ENCODE peak calls at places on chromosome 2, in seven cellular contexts. P is mesenchymal stem cell; Q is effector memory CD4-positive, alpha-beta T cell; L is astrocyte; A is OCI-LY7; S is heart right ventricle; K is tibial nerve. V is an unnamed sample.
A peak's percentile ranks its signal among the peaks of the same experiment; 100 is the strongest.

GRCh38 chr2:178282075-178282474 is 87.8 kb downstream of the OSBPL6 start:
- DNase-seq in P (peak; percentile 28), Q (no peak), L (peak; percentile 85), A (no peak), S (no peak), K (no peak), V (no peak)

GRCh38 chr2:98775146-98775988 is 44.4 kb upstream of the MGAT4A start:
- DNase-seq in P (no peak), Q (no peak), L (peak; percentile 23), A (no peak), S (no peak), K (no peak), V (peak; percentile 20)

GRCh38 chr2:134103196-134103595 is 150.7 kb upstream of the MGAT5 start:
- DNase-seq in P (no peak), Q (no peak), L (no peak), A (no peak), S (no peak), K (no peak), V (no peak)

GRCh38 chr2:16506366-16506765 is 159.3 kb downstream of the CYRIA start:
- DNase-seq in P (no peak), Q (no peak), L (no peak), A (no peak), S (no peak), K (no peak), V (no peak)

GRCh38 chr2:164824865-164825264 is 16.8 kb downstream of the COBLL1 start:
- DNase-seq in P (no peak), Q (no peak), L (no peak), A (no peak), S (no peak), K (no peak), V (no peak)

GRCh38 chr2:54983345-54984235 is 66.7 kb downstream of the RTN4 start:
- DNase-seq in P (peak; percentile 43), Q (no peak), L (peak; percentile 62), A (no peak), S (no peak), K (no peak), V (no peak)

GRCh38 chr2:41038408-41038807 is 586.5 kb upstream of the SLC8A1 start:
- DNase-seq in P (peak; percentile 43), Q (no peak), L (peak; percentile 10), A (no peak), S (no peak), K (no peak), V (no peak)

GRCh38 chr2:195575879-195576391 is 81.1 kb upstream of the SLC39A10 start:
- DNase-seq in P (peak; percentile 87), Q (no peak), L (peak; percentile 87), A (peak; percentile 80), S (no peak), K (no peak), V (no peak)

GRCh38 chr2:53725662-53726061 is 41.9 kb upstream of the CHAC2 start:
- DNase-seq in P (no peak), Q (no peak), L (no peak), A (no peak), S (no peak), K (no peak), V (no peak)

GRCh38 chr2:202102425-202103005 is 29.5 kb downstream of the KIAA2012 start:
- DNase-seq in P (peak; percentile 30), Q (no peak), L (no peak), A (no peak), S (no peak), K (no peak), V (no peak)

GRCh38 chr2:129404000-129404700 is 575.3 kb upstream of the RAB6C start:
- DNase-seq in P (no peak), Q (no peak), L (no peak), A (no peak), S (no peak), K (no peak), V (no peak)

GRCh38 chr2:32805104-32806095 is 141.4 kb upstream of the LTBP1 start:
- DNase-seq in P (peak; percentile 25), Q (no peak), L (peak; percentile 45), A (no peak), S (no peak), K (no peak), V (no peak)

GRCh38 chr2:224869601-224870000 is 153.4 kb upstream of the CCDC195 start:
- DNase-seq in P (peak; percentile 52), Q (no peak), L (peak; percentile 90), A (no peak), S (no peak), K (no peak), V (no peak)

GRCh38 chr2:190215620-190216019 is 104.0 kb downstream of the HIBCH start:
- DNase-seq in P (no peak), Q (no peak), L (no peak), A (peak; percentile 10), S (no peak), K (no peak), V (no peak)

GRCh38 chr2:215966274-215966673 is 47.1 kb downstream of the MREG start:
- DNase-seq in P (no peak), Q (no peak), L (no peak), A (no peak), S (no peak), K (no peak), V (no peak)

GRCh38 chr2:16664052-16664731 is 1.4 kb downstream of the CYRIA start:
- DNase-seq in P (peak; percentile 96), Q (no peak), L (peak; percentile 89), A (peak; percentile 75), S (peak; percentile 46), K (no peak), V (no peak)

GRCh38 chr2:171482308-171482707 is 40.0 kb upstream of the CYBRD1 start:
- DNase-seq in P (no peak), Q (no peak), L (no peak), A (no peak), S (no peak), K (no peak), V (no peak)

GRCh38 chr2:39679805-39680204 is 14.1 kb downstream of the TMEM178A start:
- DNase-seq in P (peak; percentile 38), Q (no peak), L (no peak), A (no peak), S (no peak), K (no peak), V (no peak)

GRCh38 chr2:233006648-233007047 is 6.4 kb downstream of the NGEF start:
- DNase-seq in P (no peak), Q (no peak), L (no peak), A (no peak), S (no peak), K (no peak), V (no peak)

GRCh38 chr2:27262379-27263286 is at the start of gene SLC30A3:
- DNase-seq in P (peak; percentile 47), Q (peak; percentile 63), L (no peak), A (peak; percentile 87), S (peak; percentile 77), K (peak; percentile 23), V (no peak)

GRCh38 chr2:188292446-188293239 is 969 bp downstream of the GULP1 start:
- DNase-seq in P (peak; percentile 94), Q (no peak), L (peak; percentile 86), A (no peak), S (peak; percentile 67), K (peak; percentile 69), V (peak; percentile 70)

GRCh38 chr2:10410716-10411437 is 37.2 kb downstream of the ODC1 start:
- DNase-seq in P (no peak), Q (no peak), L (no peak), A (peak; percentile 21), S (no peak), K (no peak), V (no peak)

GRCh38 chr2:10411557-10411956 is 36.6 kb downstream of the ODC1 start:
- DNase-seq in P (no peak), Q (no peak), L (no peak), A (no peak), S (no peak), K (no peak), V (no peak)

GRCh38 chr2:10414000-10414451 is 34.1 kb downstream of the ODC1 start:
- DNase-seq in P (peak; percentile 44), Q (no peak), L (peak; percentile 54), A (no peak), S (no peak), K (no peak), V (no peak)

GRCh38 chr2:10413488-10413887 is 34.6 kb downstream of the ODC1 start:
- DNase-seq in P (no peak), Q (no peak), L (no peak), A (no peak), S (no peak), K (no peak), V (no peak)

DNA sequence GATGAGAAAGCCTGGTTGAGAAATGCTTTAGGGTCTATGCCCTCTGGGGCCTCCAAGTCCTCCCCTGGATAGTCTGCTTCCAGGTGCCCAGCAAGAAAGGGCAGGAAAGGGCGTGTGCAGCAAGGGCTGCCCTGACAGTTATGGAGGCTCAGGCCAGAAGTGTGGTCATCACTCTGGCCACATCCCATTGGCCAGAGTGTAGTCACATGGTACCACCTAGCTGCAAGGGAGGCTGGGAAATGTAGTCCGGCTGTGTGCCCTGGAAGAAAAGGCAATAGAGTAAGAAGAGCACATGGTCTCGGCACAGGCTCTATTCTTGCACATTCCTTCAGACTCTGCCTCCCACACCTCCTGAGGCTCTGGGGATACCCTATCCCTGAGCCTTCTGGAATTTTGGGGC is 35.7 kb downstream of the ODC1 start:
- DNase-seq in P (peak; percentile 51), Q (peak; percentile 13), L (no peak), A (peak; percentile 87), S (no peak), K (no peak), V (no peak)
- H3K4me1 ChIP-seq in P (peaks cover 55% of the 10 kb centered on the region), Q (peaks cover 18% of the 10 kb centered on the region), L (peaks cover 36% of the 10 kb centered on the region), A (peaks cover 61% of the 10 kb centered on the region), S (peaks cover 38% of the 10 kb centered on the region), K (peaks cover 15% of the 10 kb centered on the region), V (peaks cover 36% of the 10 kb centered on the region)

DNA sequence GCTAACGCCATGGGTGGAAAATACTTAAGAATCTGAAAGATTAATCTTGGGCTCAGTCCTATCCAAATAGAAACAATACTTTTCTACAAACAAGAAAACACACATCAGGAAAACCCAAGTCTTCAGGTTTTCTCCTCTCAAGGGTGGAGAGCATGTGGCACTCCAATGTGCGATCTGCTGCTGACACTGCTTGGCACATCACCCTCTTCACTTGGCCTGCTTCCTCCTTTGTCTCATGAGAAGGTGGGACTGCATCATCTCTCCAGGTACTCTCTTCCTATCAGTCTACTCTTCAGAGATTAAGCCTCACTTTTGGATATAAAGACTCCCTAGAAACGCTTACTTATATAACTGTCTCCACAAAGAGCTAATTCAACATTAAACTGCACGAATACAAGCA is 26.4 kb downstream of the HDLBP start:
- DNase-seq in P (no peak), Q (no peak), L (no peak), A (no peak), S (no peak), K (no peak), V (no peak)
- H3K36me3 ChIP-seq in P (peaks cover 13% of the 10 kb centered on the region), Q (no peaks in the 10 kb centered on the region), L (peaks cover 5% of the 10 kb centered on the region), A (peaks cover 32% of the 10 kb centered on the region), S (peaks cover 25% of the 10 kb centered on the region), K (no peaks in the 10 kb centered on the region), V (no peaks in the 10 kb centered on the region)

DNA sequence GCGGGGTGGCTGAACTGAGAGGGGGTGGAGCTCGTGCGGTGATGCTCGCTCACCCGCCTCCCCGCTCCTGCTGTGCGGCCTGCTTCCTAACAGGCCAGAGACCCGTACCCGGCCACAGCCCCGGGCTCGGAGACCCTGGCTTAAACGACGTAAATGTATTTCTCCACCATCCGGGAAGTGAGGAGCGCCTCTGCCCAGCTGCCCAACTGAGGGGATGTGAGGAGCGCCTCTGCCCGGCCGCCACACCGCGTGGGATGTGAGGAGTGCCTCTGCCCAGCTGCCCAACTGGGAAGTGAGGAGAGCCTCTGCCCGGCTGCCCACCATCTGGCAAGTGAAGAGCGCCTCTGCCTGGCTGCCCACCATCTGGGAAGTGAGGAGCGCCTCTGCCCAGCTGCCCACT is 110.6 kb downstream of the HS6ST1 start:
- DNase-seq in P (no peak), Q (no peak), L (no peak), A (no peak), S (no peak), K (no peak), V (no peak)
- H3K9me3 ChIP-seq in P (no peaks in the 10 kb centered on the region), Q (no peaks in the 10 kb centered on the region), L (no peaks in the 10 kb centered on the region), A (peaks cover 8% of the 10 kb centered on the region), S (no peaks in the 10 kb centered on the region), K (no peaks in the 10 kb centered on the region), V (no peaks in the 10 kb centered on the region)

GRCh38 chr2:172921538-172922236 is 154.0 kb upstream of the MAP3K20 start:
- DNase-seq in P (peak; percentile 75), Q (no peak), L (peak; percentile 71), A (no peak), S (no peak), K (no peak), V (no peak)
- H3K4me1 ChIP-seq in P (peaks cover 2% of the 10 kb centered on the region), Q (no peaks in the 10 kb centered on the region), L (peaks cover 2% of the 10 kb centered on the region), A (no peaks in the 10 kb centered on the region), S (no peaks in the 10 kb centered on the region), K (no peaks in the 10 kb centered on the region), V (peaks cover 3% of the 10 kb centered on the region)